ENCODE peak calls at places on chromosome 21, in nine cellular contexts. Y is activated T-cell treated with anti-CD3 and anti-CD28 coated beads, Interleukin-2, amount 50 U/mL, for 48 hours; S is MM.1S; F is pons; Q is caudate nucleus; D is type B pancreatic cell; P is lower leg skin; U is HCEC 1CT; I is T-cell. R is an unnamed sample.

GRCh38 chr21:30605968-30606367 is 5.1 kb downstream of the KRTAP22-1 start:
- DNase-seq in Q (no peak), U (no peak), F (no peak), S (no peak), Y (no peak), I (no peak), P (no peak), D (no peak), R (no peak)

GRCh38 chr21:27158967-27159366 is 192.1 kb upstream of the ADAMTS5 start:
- DNase-seq in U (no peak), D (no peak), S (no peak), F (no peak), P (no peak), Q (no peak), Y (no peak), I (no peak), R (no peak)

GRCh38 chr21:34880401-34880800 is 168.7 kb downstream of the RUNX1 start:
- DNase-seq in Y (no peak), S (no peak), I (no peak), P (no peak), F (no peak), D (no peak), U (no peak), Q (no peak), R (no peak)

GRCh38 chr21:32771134-32771523 is 426 bp downstream of the PAXBP1 start:
- DNase-seq in P (peak; percentile 89), U (peak; percentile 59), S (peak; percentile 60), D (peak; percentile 74), F (no peak), Q (peak; percentile 31), I (peak; percentile 45), Y (no peak), R (no peak)

GRCh38 chr21:36563301-36563926 is 83.5 kb upstream of the CLDN14 start:
- DNase-seq in I (no peak), D (peak; percentile 6), Q (no peak), F (no peak), Y (no peak), U (no peak), P (peak; percentile 14), S (no peak), R (peak; percentile 4)

GRCh38 chr21:42671778-42672593 is 18.6 kb downstream of the PDE9A start:
- DNase-seq in I (no peak), Q (no peak), Y (peak; percentile 51), S (no peak), U (no peak), F (no peak), D (no peak), P (no peak), R (no peak)

GRCh38 chr21:36419996-36420395 is 34.8 kb downstream of the CHAF1B start:
- DNase-seq in U (peak; percentile 85), P (peak; percentile 91), F (peak; percentile 78), Q (peak; percentile 11), Y (peak; percentile 70), D (peak; percentile 81), S (peak; percentile 64), I (peak; percentile 19), R (peak; percentile 92)

GRCh38 chr21:41475714-41476405 is 32.1 kb downstream of the TMPRSS2 start:
- DNase-seq in S (no peak), F (no peak), U (no peak), Y (no peak), I (no peak), D (no peak), P (no peak), Q (no peak), R (no peak)

GRCh38 chr21:44013380-44014088 is 1.4 kb downstream of the TRAPPC10 start:
- DNase-seq in S (peak; percentile 66), Q (no peak), D (no peak), Y (peak; percentile 42), I (no peak), F (peak; percentile 46), U (peak; percentile 1), P (no peak), R (no peak)

GRCh38 chr21:15671188-15671587 is 58.6 kb upstream of the USP25 start:
- DNase-seq in Y (no peak), U (no peak), P (no peak), D (no peak), S (peak; percentile 65), I (no peak), Q (no peak), F (no peak), R (no peak)

GRCh38 chr21:18164933-18165332 is 79.7 kb upstream of the CHODL start:
- DNase-seq in D (no peak), S (peak; percentile 64), Y (no peak), U (no peak), F (peak; percentile 76), P (no peak), Q (no peak), I (no peak), R (no peak)